ENCODE peak calls at places on chromosomes 3 and 15, in seven cellular contexts. Y is H9; P is tibial nerve; W is CD4-positive, alpha-beta memory T cell; C is spleen; G is right atrium auricular region; H is CD8-positive, alpha-beta T cell. B is an unnamed sample.

GRCh38 chr3:9157651-9158383 is 91.6 kb downstream of the SRGAP3 start:
- DNase-seq in Y (no peak), P (no peak), W (no peak), C (no peak), G (no peak), H (no peak), B (peak; percentile 22)

GRCh38 chr3:141878812-141879211 is 2.4 kb downstream of the ATP1B3 start:
- DNase-seq in Y (no peak), P (no peak), W (no peak), C (no peak), G (no peak), H (no peak), B (no peak)

GRCh38 chr15:66294157-66294931 is 976 bp downstream of the DIS3L start:
- DNase-seq in Y (peak; percentile 54), P (peak; percentile 12), W (no peak), C (no peak), G (peak; percentile 58), H (no peak), B (peak; percentile 79)

GRCh38 chr3:73540969-73541740 is 83.6 kb downstream of the PDZRN3 start:
- DNase-seq in Y (no peak), P (no peak), W (no peak), C (no peak), G (no peak), H (no peak), B (no peak)

GRCh38 chr3:1700650-1701049 is 398.0 kb upstream of the CNTN4 start:
- DNase-seq in Y (no peak), P (no peak), W (no peak), C (peak; percentile 59), G (no peak), H (no peak), B (no peak)

GRCh38 chr15:69337133-69337532 is 38.4 kb downstream of the PAQR5 start:
- DNase-seq in Y (no peak), P (no peak), W (no peak), C (no peak), G (no peak), H (no peak), B (no peak)

GRCh38 chr3:106206165-106206564 is 337.4 kb upstream of the CBLB start:
- DNase-seq in Y (no peak), P (no peak), W (peak; percentile 25), C (no peak), G (no peak), H (no peak), B (no peak)

GRCh38 chr3:123650101-123650500 is 65.2 kb upstream of the HACD2 start:
- DNase-seq in Y (no peak), P (no peak), W (no peak), C (no peak), G (no peak), H (no peak), B (no peak)

GRCh38 chr15:76972420-76973361 is 22.2 kb upstream of the PSTPIP1 start:
- DNase-seq in Y (no peak), P (no peak), W (no peak), C (no peak), G (peak; percentile 68), H (no peak), B (no peak)

GRCh38 chr3:59235221-59236012 is 185.6 kb upstream of the CFAP20DC start:
- DNase-seq in Y (no peak), P (no peak), W (peak; percentile 19), C (no peak), G (no peak), H (no peak), B (no peak)

GRCh38 chr3:192772495-192772894 is 45.2 kb upstream of the FGF12 start:
- DNase-seq in Y (peak; percentile 63), P (no peak), W (no peak), C (no peak), G (no peak), H (no peak), B (peak; percentile 81)

GRCh38 chr15:69853572-69853971 is 244.1 kb downstream of the TLE3 start:
- DNase-seq in Y (peak; percentile 43), P (no peak), W (no peak), C (peak; percentile 47), G (no peak), H (no peak), B (peak; percentile 96)

GRCh38 chr15:101000271-101000681 is 81.1 kb downstream of the LRRK1 start:
- DNase-seq in Y (no peak), P (no peak), W (no peak), C (no peak), G (peak; percentile 42), H (no peak), B (peak; percentile 52)

GRCh38 chr3:188338081-188338480 is 184.1 kb downstream of the LPP start:
- DNase-seq in Y (no peak), P (no peak), W (no peak), C (no peak), G (no peak), H (no peak), B (no peak)

GRCh38 chr3:7813412-7813811 is 688.2 kb upstream of the LMCD1 start:
- DNase-seq in Y (no peak), P (no peak), W (no peak), C (no peak), G (no peak), H (no peak), B (peak; percentile 90)

GRCh38 chr3:18499256-18499655 is 74.1 kb upstream of the SATB1 start:
- DNase-seq in Y (no peak), P (no peak), W (peak; percentile 27), C (peak; percentile 71), G (no peak), H (peak; percentile 61), B (no peak)

DNA sequence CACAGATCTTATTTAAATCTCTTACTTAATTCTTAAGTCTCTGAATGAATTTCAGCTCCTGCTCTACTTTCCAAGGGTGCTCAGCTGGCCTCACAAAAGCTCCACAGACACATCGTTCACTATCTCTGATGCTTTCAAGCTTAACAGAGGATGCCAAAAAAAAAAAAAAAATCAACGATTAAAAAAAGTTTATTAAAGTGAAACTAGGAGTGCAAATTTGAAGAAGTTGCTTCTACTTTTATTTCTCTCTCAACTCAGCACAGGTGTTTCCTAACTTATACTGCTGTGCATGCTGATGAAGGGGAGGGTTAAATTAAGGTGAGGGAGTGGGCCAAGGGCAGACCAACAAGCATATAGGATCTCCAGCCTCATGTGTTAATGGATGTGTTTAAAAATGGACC is 157.2 kb downstream of the TIGIT start:
- DNase-seq in Y (no peak), P (no peak), W (no peak), C (no peak), G (no peak), H (no peak), B (no peak)
- H3K4me1 ChIP-seq in Y (peaks cover 3% of the 10 kb centered on the region), P (peaks cover 11% of the 10 kb centered on the region), W (peaks cover 12% of the 10 kb centered on the region), C (peaks cover 17% of the 10 kb centered on the region), G (peaks cover 70% of the 10 kb centered on the region), H (peaks cover 11% of the 10 kb centered on the region), B (no peaks in the 10 kb centered on the region)

GRCh38 chr15:51533672-51534398 is 88.7 kb downstream of the DMXL2 start:
- DNase-seq in Y (no peak), P (no peak), W (no peak), C (no peak), G (no peak), H (no peak), B (no peak)

DNA sequence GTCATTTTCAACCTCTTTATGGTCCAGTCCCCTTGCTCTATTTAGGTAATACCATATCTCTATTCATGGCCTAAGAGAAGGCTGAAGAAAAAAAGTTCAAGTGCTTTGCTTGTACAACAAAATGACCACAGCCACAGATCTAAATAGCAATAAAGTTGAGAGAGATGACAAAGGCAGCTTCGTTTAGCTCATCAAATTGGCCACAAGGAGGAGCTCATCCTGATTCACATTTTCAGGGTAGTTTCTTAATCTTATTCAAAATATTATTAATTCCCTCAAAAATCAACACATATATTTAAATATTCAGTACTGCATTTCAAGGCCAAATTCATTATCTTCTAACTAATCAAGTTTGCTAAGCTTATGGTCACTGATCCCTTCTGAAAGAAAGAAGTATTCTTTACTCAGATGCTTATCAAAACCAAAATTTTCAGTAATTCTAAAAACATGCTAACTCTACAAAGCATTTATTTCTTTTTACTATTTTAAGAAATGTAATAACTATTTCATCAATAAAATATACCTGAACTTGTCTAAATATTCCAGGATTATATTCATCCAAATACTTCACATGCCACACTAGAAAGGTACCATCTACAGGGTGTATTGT is 85.5 kb downstream of the DMXL2 start:
- DNase-seq in Y (no peak), P (peak; percentile 8), W (no peak), C (no peak), G (no peak), H (no peak), B (peak; percentile 10)
- H3K4me1 ChIP-seq in Y (no peaks in the 10 kb centered on the region), P (no peaks in the 10 kb centered on the region), W (no peaks in the 10 kb centered on the region), C (no peaks in the 10 kb centered on the region), G (no peaks in the 10 kb centered on the region), H (no peaks in the 10 kb centered on the region), B (no peaks in the 10 kb centered on the region)

DNA sequence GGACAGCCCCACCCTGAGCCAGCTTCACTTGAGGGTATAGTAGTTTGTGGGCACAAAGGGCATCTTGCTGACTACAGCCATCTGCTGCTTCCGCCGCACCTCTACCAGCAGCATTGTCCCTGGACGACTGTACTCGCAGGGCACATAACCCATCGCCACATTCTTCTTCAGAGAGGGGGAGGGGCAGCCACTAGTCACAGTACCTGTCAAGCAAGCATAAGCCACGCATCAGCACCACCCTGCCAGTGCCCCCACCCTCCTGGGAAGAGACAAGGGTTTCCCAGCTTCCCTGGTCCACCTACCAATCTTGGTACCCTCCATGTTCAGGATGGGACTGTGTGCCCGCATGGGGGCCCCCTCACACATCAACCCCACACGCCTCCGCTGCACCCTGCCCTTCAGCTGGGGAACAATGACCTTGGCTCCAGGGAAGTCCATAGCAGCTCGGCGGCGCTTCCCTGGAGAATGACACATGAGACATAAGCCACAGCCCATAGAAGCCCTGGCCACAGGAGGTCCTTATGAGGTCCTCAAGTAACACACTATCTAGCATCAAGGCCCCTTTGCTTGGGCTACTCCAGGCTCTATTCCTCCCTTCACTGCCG is 4.7 kb downstream of the AMT start:
- DNase-seq in Y (no peak), P (no peak), W (no peak), C (peak; percentile 68), G (no peak), H (no peak), B (no peak)
- H3K4me1 ChIP-seq in Y (no peaks in the 10 kb centered on the region), P (peaks cover 31% of the 10 kb centered on the region), W (peaks cover 53% of the 10 kb centered on the region), C (peaks cover 61% of the 10 kb centered on the region), G (peaks cover 45% of the 10 kb centered on the region), H (peaks cover 62% of the 10 kb centered on the region), B (peaks cover 15% of the 10 kb centered on the region)

GRCh38 chr15:56242576-56243116 is 1.0 kb downstream of the RFX7 start:
- DNase-seq in Y (no peak), P (no peak), W (peak; percentile 10), C (no peak), G (no peak), H (no peak), B (no peak)

GRCh38 chr15:56243774-56244236 is at the start of gene RFX7:
- DNase-seq in Y (peak; percentile 68), P (peak; percentile 44), W (peak; percentile 82), C (peak; percentile 94), G (peak; percentile 62), H (peak; percentile 85), B (peak; percentile 88)

GRCh38 chr15:56243117-56243773 is 434 bp downstream of the RFX7 start:
- DNase-seq in Y (peak; percentile 71), P (peak; percentile 9), W (no peak), C (peak; percentile 88), G (no peak), H (peak; percentile 63), B (peak; percentile 78)

GRCh38 chr15:56241374-56242085 is 2.1 kb downstream of the RFX7 start:
- DNase-seq in Y (no peak), P (no peak), W (no peak), C (no peak), G (no peak), H (no peak), B (no peak)

DNA sequence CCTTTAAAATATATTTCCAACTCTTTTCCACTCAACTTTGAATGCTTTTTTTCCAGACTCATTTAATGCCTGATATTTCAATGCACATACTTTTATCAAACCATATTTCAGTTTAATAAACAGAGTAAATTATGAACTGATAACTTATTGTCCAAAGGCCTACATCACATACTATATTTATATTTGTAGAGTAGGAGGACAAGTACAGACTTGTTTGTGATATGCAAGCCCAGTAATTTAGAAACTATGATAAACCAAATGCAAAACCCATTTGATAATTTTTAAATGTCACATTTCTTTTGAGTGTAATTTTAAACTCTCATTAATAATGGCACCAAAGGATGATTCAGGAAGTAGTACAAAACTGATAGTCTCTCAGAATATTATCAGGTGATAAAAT is 3.3 kb downstream of the RFX7 start:
- DNase-seq in Y (no peak), P (no peak), W (no peak), C (no peak), G (no peak), H (no peak), B (no peak)
- H3K4me1 ChIP-seq in Y (peaks cover 4% of the 10 kb centered on the region), P (peaks cover 21% of the 10 kb centered on the region), W (peaks cover 47% of the 10 kb centered on the region), C (peaks cover 51% of the 10 kb centered on the region), G (peaks cover 26% of the 10 kb centered on the region), H (peaks cover 27% of the 10 kb centered on the region), B (peaks cover 2% of the 10 kb centered on the region)

B was measured in mesendoderm.